ENCODE peak calls at places on chromosome 2, in ten cellular contexts. O is HFF-Myc; F is left ventricle myocardium inferior; G is RWPE1; M is activated CD8-positive, alpha-beta memory T cell treated with anti-CD3 and anti-CD28 coated beads, Interleukin-2, amount 50 U/mL, for 48 hours; J is Caco-2; X is NCI-H526; A is EL; Q is left ventricle myocardium superior; I is stimulated activated CD4-positive, alpha-beta T cell treated with anti-CD3 and anti-CD28 coated beads, Interleukin-2, amount 100 ng/mL, for 24 hours. S is an unnamed sample.

GRCh38 chr2:122191331-122191730 is 435.9 kb downstream of the TSN start:
- DNase-seq in A (peak; percentile 23), M (no peak), G (peak; percentile 62), I (no peak), X (peak; percentile 77), O (no peak), Q (no peak), F (no peak), J (peak; percentile 59), S (no peak)

GRCh38 chr2:43412121-43412753 is 183.6 kb downstream of the THADA start:
- DNase-seq in X (no peak), M (no peak), O (no peak), I (no peak), Q (no peak), G (peak; percentile 41), J (no peak), F (no peak), A (peak; percentile 41), S (no peak)

GRCh38 chr2:110755494-110756078 is 23.2 kb downstream of the ACOXL start:
- DNase-seq in I (no peak), O (no peak), J (no peak), G (peak; percentile 36), M (no peak), A (no peak), X (no peak), F (no peak), Q (no peak), S (no peak)

GRCh38 chr2:118224888-118225264 is 136.6 kb downstream of the INSIG2 start:
- DNase-seq in X (peak; percentile 27), Q (no peak), G (no peak), A (no peak), F (no peak), M (no peak), I (no peak), J (no peak), O (no peak), S (no peak)

GRCh38 chr2:10846110-10846861 is 33.7 kb upstream of the PDIA6 start:
- DNase-seq in Q (no peak), M (no peak), F (no peak), J (peak; percentile 27), G (no peak), A (no peak), O (no peak), X (no peak), I (no peak), S (no peak)

GRCh38 chr2:37982147-37982582 is 57.1 kb downstream of the RMDN2 start:
- DNase-seq in O (peak; percentile 38), Q (peak; percentile 66), G (peak; percentile 22), I (peak; percentile 72), A (peak; percentile 68), X (peak; percentile 82), M (peak; percentile 80), F (peak; percentile 64), J (peak; percentile 81), S (no peak)

GRCh38 chr2:210660-211059 is 53.2 kb downstream of the SH3YL1 start:
- DNase-seq in G (peak; percentile 10), J (no peak), A (no peak), M (no peak), I (no peak), F (no peak), Q (no peak), O (no peak), X (no peak), S (no peak)

GRCh38 chr2:30989746-30990145 is 148.5 kb downstream of the GALNT14 start:
- DNase-seq in A (no peak), O (no peak), M (no peak), I (no peak), F (no peak), G (no peak), Q (no peak), X (no peak), J (no peak), S (no peak)

GRCh38 chr2:185012643-185013042 is 414.3 kb downstream of the ZNF804A start:
- DNase-seq in Q (no peak), O (no peak), A (no peak), I (peak; percentile 0), J (peak; percentile 9), M (no peak), F (no peak), G (no peak), X (no peak), S (no peak)

GRCh38 chr2:231926180-231926741 is at the start of gene NPPC:
- DNase-seq in I (peak; percentile 85), J (peak; percentile 77), F (peak; percentile 76), Q (peak; percentile 85), G (peak; percentile 62), X (peak; percentile 86), A (peak; percentile 69), M (peak; percentile 87), O (no peak), S (no peak)

GRCh38 chr2:148643421-148643820 is 1.1 kb upstream of the EPC2 start:
- DNase-seq in G (no peak), O (no peak), I (no peak), J (no peak), Q (no peak), M (no peak), A (no peak), X (no peak), F (no peak), S (no peak)

GRCh38 chr2:18267501-18267900 is 293.0 kb downstream of the RDH14 start:
- DNase-seq in Q (no peak), X (no peak), J (no peak), F (no peak), A (no peak), O (no peak), M (no peak), I (no peak), G (no peak), S (no peak)

GRCh38 chr2:9975328-9975727 is 23.8 kb downstream of the GRHL1 start:
- DNase-seq in A (peak; percentile 23), X (no peak), M (no peak), G (no peak), J (peak; percentile 30), I (no peak), F (no peak), O (no peak), Q (no peak), S (no peak)

GRCh38 chr2:141968377-141968920 is 162.4 kb downstream of the LRP1B start:
- DNase-seq in G (peak; percentile 2), Q (no peak), J (no peak), F (no peak), O (no peak), X (peak; percentile 0), I (no peak), A (no peak), M (no peak), S (no peak)

GRCh38 chr2:152718909-152719645 is 657 bp downstream of the ARL6IP6 start:
- DNase-seq in F (no peak), X (peak; percentile 90), M (no peak), I (peak; percentile 47), J (peak; percentile 73), O (peak; percentile 32), G (peak; percentile 73), A (peak; percentile 63), Q (no peak), S (no peak)

GRCh38 chr2:227881866-227882517 is 10.6 kb downstream of the DAW1 start:
- DNase-seq in J (no peak), X (no peak), G (no peak), O (no peak), F (no peak), A (peak; percentile 26), M (no peak), I (no peak), Q (no peak), S (no peak)

GRCh38 chr2:200239216-200239615 is 67.3 kb upstream of the SPATS2L start:
- DNase-seq in I (no peak), Q (no peak), O (no peak), J (no peak), M (no peak), X (no peak), G (no peak), A (peak; percentile 14), F (no peak), S (no peak)

GRCh38 chr2:13021470-13021957 is 304.8 kb downstream of the TRIB2 start:
- DNase-seq in F (no peak), Q (no peak), G (no peak), O (no peak), J (no peak), A (no peak), X (no peak), M (no peak), I (no peak), S (no peak)

GRCh38 chr2:17858064-17858463 is 20.4 kb upstream of the KCNS3 start:
- DNase-seq in F (no peak), Q (no peak), G (no peak), I (no peak), M (no peak), A (no peak), X (no peak), J (no peak), O (no peak), S (no peak)

GRCh38 chr2:130729311-130730299 is 735 bp downstream of the GPR148 start:
- DNase-seq in Q (no peak), I (no peak), F (no peak), O (no peak), A (no peak), J (no peak), G (no peak), M (no peak), X (no peak), S (no peak)

GRCh38 chr2:172425336-172425735 is 2.0 kb upstream of the ITGA6 start:
- DNase-seq in A (no peak), O (no peak), G (no peak), F (no peak), Q (no peak), X (no peak), J (no peak), I (no peak), M (no peak), S (no peak)

GRCh38 chr2:157325786-157326185 is at the start of gene ERMN:
- DNase-seq in G (no peak), F (no peak), Q (no peak), O (no peak), J (no peak), X (peak; percentile 64), A (no peak), M (no peak), I (no peak), S (no peak)

S was measured in cortex of kidney.